ENCODE peak calls at places on chromosomes 3 and 15, in six cellular contexts. Z is HS-27A; B is CD4-positive, alpha-beta T cell; V is astrocyte of the spinal cord; H is Right ventricle myocardium superior; Q is hepatic stellate cell. I is an unnamed sample.

GRCh38 chr3:31235062-31235704 is 297.5 kb upstream of the STT3B start:
- DNase-seq in Q (no peak), Z (no peak), H (no peak), V (no peak), B (no peak), I (no peak)

GRCh38 chr3:79516795-79517194 is 251.0 kb downstream of the ROBO1 start:
- DNase-seq in V (no peak), B (no peak), Q (no peak), H (no peak), Z (no peak), I (no peak)

GRCh38 chr15:63473999-63474809 is 30.2 kb upstream of the USP3 start:
- DNase-seq in Z (no peak), V (peak; percentile 85), Q (no peak), B (peak; percentile 41), H (no peak), I (peak; percentile 90)

GRCh38 chr3:171348121-171348520 is 112.1 kb downstream of the TNIK start:
- DNase-seq in V (peak; percentile 67), B (no peak), Z (no peak), Q (no peak), H (no peak), I (peak; percentile 16)

GRCh38 chr3:50382271-50382670 is 22.9 kb upstream of the TMEM115 start:
- DNase-seq in Z (no peak), B (no peak), V (no peak), H (no peak), Q (no peak), I (peak; percentile 82)

GRCh38 chr3:25652921-25653320 is 11.8 kb downstream of the TOP2B start:
- DNase-seq in B (no peak), H (no peak), V (no peak), Q (no peak), Z (no peak), I (no peak)

GRCh38 chr3:42601898-42602581 is 1.6 kb downstream of the NKTR start:
- DNase-seq in Q (no peak), V (no peak), H (no peak), B (no peak), Z (no peak), I (no peak)

GRCh38 chr3:159480046-159480445 is 508.6 kb upstream of the IL12A start:
- DNase-seq in V (no peak), B (no peak), Q (no peak), H (no peak), Z (no peak), I (no peak)

GRCh38 chr15:92365079-92365478 is 28.6 kb upstream of the ST8SIA2 start:
- DNase-seq in V (peak; percentile 75), Z (no peak), B (no peak), Q (no peak), H (no peak), I (peak; percentile 11)

GRCh38 chr3:151859905-151860304 is 13.5 kb upstream of the SUCNR1 start:
- DNase-seq in Q (no peak), H (no peak), V (no peak), B (no peak), Z (no peak), I (no peak)

GRCh38 chr3:11120091-11120845 is 34.0 kb upstream of the HRH1 start:
- DNase-seq in V (peak; percentile 92), Z (no peak), H (no peak), B (no peak), Q (peak; percentile 42), I (no peak)

GRCh38 chr3:156480949-156481348 is 74.0 kb downstream of the SSR3 start:
- DNase-seq in Q (no peak), H (no peak), Z (no peak), V (no peak), B (no peak), I (no peak)

GRCh38 chr3:147619925-147620580 is 210.9 kb downstream of the ZIC1 start:
- DNase-seq in Q (no peak), B (no peak), H (no peak), Z (no peak), V (peak; percentile 66), I (peak; percentile 38)

GRCh38 chr3:44045476-44046275 is 196.0 kb upstream of the TOPAZ1 start:
- DNase-seq in Q (peak; percentile 32), B (no peak), V (peak; percentile 49), H (no peak), Z (no peak), I (peak; percentile 26)

GRCh38 chr15:77507911-77508310 is 87.2 kb downstream of the HMG20A start:
- DNase-seq in Z (no peak), Q (peak; percentile 70), B (no peak), H (peak; percentile 83), V (peak; percentile 52), I (peak; percentile 51)

GRCh38 chr3:196339044-196339443 is 856 bp upstream of the TM4SF19 start:
- DNase-seq in B (no peak), V (no peak), Q (no peak), H (no peak), Z (no peak), I (no peak)

GRCh38 chr3:126156468-126156867 is 23.9 kb downstream of the ALDH1L1 start:
- DNase-seq in Q (peak; percentile 64), V (no peak), H (no peak), B (no peak), Z (no peak), I (no peak)

GRCh38 chr15:87527416-87527815 is 729.1 kb downstream of the NTRK3 start:
- DNase-seq in V (peak; percentile 39), Q (no peak), B (no peak), Z (no peak), H (no peak), I (peak; percentile 6)

GRCh38 chr3:11718582-11719405 is 75.1 kb upstream of the VGLL4 start:
- DNase-seq in H (peak; percentile 69), Q (peak; percentile 79), V (peak; percentile 65), Z (peak; percentile 31), B (no peak), I (peak; percentile 82)

GRCh38 chr3:136186850-136187249 is 9.3 kb downstream of the MSL2 start:
- DNase-seq in Q (no peak), Z (no peak), V (no peak), H (no peak), B (no peak), I (no peak)

GRCh38 chr3:58577269-58577821 is at the start of gene FAM107A:
- DNase-seq in V (peak; percentile 67), B (no peak), H (peak; percentile 56), Q (peak; percentile 60), Z (no peak), I (peak; percentile 64)

GRCh38 chr3:140563206-140563605 is 114.7 kb upstream of the TRIM42 start:
- DNase-seq in H (no peak), V (no peak), Q (no peak), Z (no peak), B (no peak), I (no peak)

GRCh38 chr15:82530606-82531379 is 9.5 kb downstream of the RPS17 start:
- DNase-seq in Q (peak; percentile 72), Z (peak; percentile 51), H (peak; percentile 75), V (peak; percentile 62), B (peak; percentile 70), I (peak; percentile 86)

GRCh38 chr15:78931439-78931981 is 13.3 kb downstream of the CTSH start:
- DNase-seq in V (no peak), Q (no peak), Z (no peak), B (no peak), H (no peak), I (no peak)

I was measured in left kidney.